ENCODE peak calls at places on chromosomes 11 and 22, in seven cellular contexts. E is right atrium auricular region, W is Panc1, X is HEK293T, Q is substantia nigra, D is psoas muscle, Z is type B pancreatic cell. P is an unnamed sample.
A peak's percentile ranks its signal among the peaks of the same experiment; 100 is the strongest.

GRCh38 chr11:33557201-33557600 is 143.4 kb downstream of the C11orf91 start:
- DNase-seq in E (no peak), W (no peak), X (no peak), Q (no peak), D (no peak), Z (no peak), P (peak; percentile 13)

GRCh38 chr11:132886335-132886734 is 646.0 kb downstream of the OPCML start:
- DNase-seq in E (no peak), W (no peak), X (no peak), Q (no peak), D (no peak), Z (no peak), P (peak; percentile 24)

GRCh38 chr11:45410391-45411215 is 124.5 kb upstream of the SYT13 start:
- DNase-seq in E (no peak), W (no peak), X (no peak), Q (no peak), D (no peak), Z (no peak), P (no peak)

GRCh38 chr11:2574553-2575535 is 125.0 kb downstream of the KCNQ1OT1 start:
- DNase-seq in E (no peak), W (no peak), X (no peak), Q (peak; percentile 36), D (peak; percentile 5), Z (peak; percentile 62), P (peak; percentile 54)

GRCh38 chr11:33944345-33944692 is 52.4 kb upstream of the LMO2 start:
- DNase-seq in E (no peak), W (no peak), X (no peak), Q (no peak), D (no peak), Z (no peak), P (no peak)

GRCh38 chr11:119741369-119742262 is 12.6 kb upstream of the NECTIN1 start:
- DNase-seq in E (no peak), W (no peak), X (peak; percentile 87), Q (peak; percentile 74), D (peak; percentile 41), Z (no peak), P (no peak)

GRCh38 chr11:69249641-69250502 is 44.1 kb upstream of the MYEOV start:
- DNase-seq in E (no peak), W (no peak), X (no peak), Q (no peak), D (no peak), Z (no peak), P (no peak)

GRCh38 chr22:46876357-46876934 is 114.0 kb downstream of the TBC1D22A start:
- DNase-seq in E (no peak), W (no peak), X (no peak), Q (no peak), D (no peak), Z (no peak), P (no peak)

GRCh38 chr22:48968201-48968959 is 859.3 kb downstream of the BRD1 start:
- DNase-seq in E (peak; percentile 34), W (no peak), X (no peak), Q (no peak), D (no peak), Z (peak; percentile 63), P (no peak)

GRCh38 chr11:7451520-7451919 is 33.8 kb upstream of the OLFML1 start:
- DNase-seq in E (no peak), W (no peak), X (no peak), Q (no peak), D (no peak), Z (no peak), P (no peak)

GRCh38 chr11:27246925-27247324 is 116.1 kb downstream of the CCDC34 start:
- DNase-seq in E (no peak), W (no peak), X (no peak), Q (no peak), D (no peak), Z (no peak), P (no peak)

GRCh38 chr11:122439911-122440782 is 215.4 kb upstream of the UBASH3B start:
- DNase-seq in E (peak; percentile 75), W (no peak), X (no peak), Q (peak; percentile 47), D (peak; percentile 27), Z (no peak), P (peak; percentile 45)

GRCh38 chr22:40324468-40325305 is 21.6 kb upstream of the ADSL start:
- DNase-seq in E (no peak), W (no peak), X (no peak), Q (no peak), D (no peak), Z (no peak), P (no peak)

GRCh38 chr11:71240865-71241691 is 11.3 kb downstream of the SHANK2 start:
- DNase-seq in E (no peak), W (no peak), X (peak; percentile 27), Q (no peak), D (no peak), Z (no peak), P (peak; percentile 21)

GRCh38 chr22:50622723-50623327 is 5.1 kb downstream of the ARSA start:
- DNase-seq in E (no peak), W (no peak), X (no peak), Q (no peak), D (no peak), Z (no peak), P (no peak)

GRCh38 chr11:62143727-62144126 is 19.9 kb downstream of the INCENP start:
- DNase-seq in E (peak; percentile 30), W (no peak), X (no peak), Q (no peak), D (no peak), Z (peak; percentile 59), P (no peak)

GRCh38 chr11:67312187-67313021 is 9.1 kb downstream of the SSH3 start:
- DNase-seq in E (no peak), W (no peak), X (peak; percentile 2), Q (no peak), D (no peak), Z (no peak), P (no peak)

GRCh38 chr11:98300777-98301176 is 720.0 kb upstream of the CNTN5 start:
- DNase-seq in E (no peak), W (no peak), X (no peak), Q (no peak), D (no peak), Z (no peak), P (no peak)

P was measured in SJCRH30.